ENCODE peak calls at places on chromosomes 4 and X, in eight cellular contexts. O, Q, L, A, Y, W, F and R are unnamed samples.

GRCh38 chr4:1539132-1539755 is 133.0 kb upstream of the NKX1-1 start:
- DNase-seq in W (no peak), F (no peak), Y (no peak), L (no peak), A (no peak), O (no peak), Q (no peak), R (no peak)

GRCh38 chr4:105399535-105400161 is 74.2 kb downstream of the PPA2 start:
- DNase-seq in Q (no peak), F (no peak), A (peak; percentile 76), Y (peak; percentile 72), L (no peak), W (peak; percentile 85), O (peak; percentile 73), R (no peak)

GRCh38 chr4:25908491-25908901 is 5.5 kb upstream of the SMIM20 start:
- DNase-seq in A (peak; percentile 93), Q (no peak), F (no peak), W (peak; percentile 94), L (no peak), O (peak; percentile 88), Y (peak; percentile 85), R (no peak)

GRCh38 chr4:124060261-124060918 is 652.1 kb downstream of the ANKRD50 start:
- DNase-seq in O (peak; percentile 13), F (no peak), W (peak; percentile 85), Q (no peak), L (peak; percentile 87), Y (peak; percentile 98), A (no peak), R (no peak)

GRCh38 chr4:88291003-88291402 is 6.6 kb upstream of the PPM1K start:
- DNase-seq in F (no peak), Y (peak; percentile 74), A (no peak), O (no peak), W (no peak), L (no peak), Q (no peak), R (no peak)

GRCh38 chrX:134172588-134173259 is 64.3 kb upstream of the CCDC160 start:
- DNase-seq in L (no peak), O (no peak), Q (no peak), A (no peak), Y (peak; percentile 2), W (no peak), F (peak; percentile 18), R (peak; percentile 25)

GRCh38 chrX:28225508-28225907 is 244.3 kb upstream of the DCAF8L1 start:
- DNase-seq in W (no peak), O (no peak), Y (no peak), F (no peak), A (no peak), Q (no peak), L (no peak), R (no peak)

GRCh38 chr4:139875456-139875855 is 209.8 kb downstream of the MGST2 start:
- DNase-seq in Q (no peak), W (no peak), A (no peak), F (no peak), L (no peak), Y (no peak), O (no peak), R (no peak)

GRCh38 chrX:124346064-124346876 is at the start of gene SH2D1A:
- DNase-seq in Y (no peak), A (no peak), O (no peak), L (no peak), F (no peak), W (no peak), Q (no peak), R (no peak)

GRCh38 chr4:32519060-32519459 is 1798.9 kb downstream of the PCDH7 start:
- DNase-seq in Q (no peak), A (no peak), L (no peak), F (no peak), W (no peak), O (no peak), Y (peak; percentile 66), R (no peak)

GRCh38 chrX:48683411-48683982 is at the start of gene WAS:
- DNase-seq in W (no peak), A (no peak), Y (no peak), Q (no peak), L (no peak), F (peak; percentile 78), O (no peak), R (peak; percentile 79)

GRCh38 chr4:10003666-10004065 is 17.6 kb downstream of the SLC2A9 start:
- DNase-seq in L (no peak), A (no peak), W (no peak), O (no peak), Y (no peak), Q (no peak), F (no peak), R (no peak)

GRCh38 chrX:23765449-23765848 is 17.5 kb upstream of the SAT1 start:
- DNase-seq in L (no peak), Y (no peak), A (no peak), Q (no peak), O (no peak), F (no peak), W (no peak), R (no peak)